ENCODE peak calls at places on chromosomes 13 and 19, in nine cellular contexts. One of them, this sample, is unnamed.
A peak's percentile ranks its signal among the peaks of the same experiment; 100 is the strongest.

GRCh38 chr13:91381371-91381770 is 17.1 kb upstream of the GPC5 start:
- DNase-seq in activated T-cell treated with anti-CD3 and anti-CD28 coated beads for 24 hours: no peak
- DNase-seq in omental fat pad: no peak
- DNase-seq in iPS DF 19.7: no peak
- DNase-seq in BJ: no peak
- DNase-seq in COR-L47: peak; percentile 51
- DNase-seq in psoas muscle: no peak
- DNase-seq in stimulated activated CD8-positive, alpha-beta memory T cell treated with anti-CD3 and anti-CD28 coated beads, Interleukin-4, amount 100 ng/mL, for 48 hours: no peak
- DNase-seq in GM23248: peak; percentile 18
- DNase-seq in this sample: no peak

GRCh38 chr19:44808463-44809371 is at the start of gene BCAM:
- DNase-seq in activated T-cell treated with anti-CD3 and anti-CD28 coated beads for 24 hours: no peak
- DNase-seq in omental fat pad: peak; percentile 58
- DNase-seq in iPS DF 19.7: no peak
- DNase-seq in BJ: no peak
- DNase-seq in COR-L47: peak; percentile 23
- DNase-seq in psoas muscle: peak; percentile 84
- DNase-seq in stimulated activated CD8-positive, alpha-beta memory T cell treated with anti-CD3 and anti-CD28 coated beads, Interleukin-4, amount 100 ng/mL, for 48 hours: no peak
- DNase-seq in GM23248: peak; percentile 75
- DNase-seq in this sample: no peak

GRCh38 chr19:17107546-17108452 is 32.2 kb downstream of the MYO9B start:
- DNase-seq in activated T-cell treated with anti-CD3 and anti-CD28 coated beads for 24 hours: no peak
- DNase-seq in omental fat pad: peak; percentile 86
- DNase-seq in iPS DF 19.7: no peak
- DNase-seq in BJ: peak; percentile 93
- DNase-seq in COR-L47: peak; percentile 53
- DNase-seq in psoas muscle: peak; percentile 93
- DNase-seq in stimulated activated CD8-positive, alpha-beta memory T cell treated with anti-CD3 and anti-CD28 coated beads, Interleukin-4, amount 100 ng/mL, for 48 hours: peak; percentile 27
- DNase-seq in GM23248: peak; percentile 99
- DNase-seq in this sample: no peak

GRCh38 chr19:1483979-1484428 is 5.0 kb upstream of the C19orf25 start:
- DNase-seq in activated T-cell treated with anti-CD3 and anti-CD28 coated beads for 24 hours: no peak
- DNase-seq in omental fat pad: no peak
- DNase-seq in iPS DF 19.7: no peak
- DNase-seq in BJ: no peak
- DNase-seq in COR-L47: no peak
- DNase-seq in psoas muscle: no peak
- DNase-seq in stimulated activated CD8-positive, alpha-beta memory T cell treated with anti-CD3 and anti-CD28 coated beads, Interleukin-4, amount 100 ng/mL, for 48 hours: no peak
- DNase-seq in GM23248: no peak
- DNase-seq in this sample: no peak

GRCh38 chr13:25034173-25034572 is 61.8 kb upstream of the PABPC3 start:
- DNase-seq in activated T-cell treated with anti-CD3 and anti-CD28 coated beads for 24 hours: no peak
- DNase-seq in omental fat pad: no peak
- DNase-seq in iPS DF 19.7: no peak
- DNase-seq in BJ: no peak
- DNase-seq in COR-L47: no peak
- DNase-seq in psoas muscle: no peak
- DNase-seq in stimulated activated CD8-positive, alpha-beta memory T cell treated with anti-CD3 and anti-CD28 coated beads, Interleukin-4, amount 100 ng/mL, for 48 hours: no peak
- DNase-seq in GM23248: no peak
- DNase-seq in this sample: no peak

GRCh38 chr13:83691966-83692365 is 190.3 kb downstream of the SLITRK1 start:
- DNase-seq in activated T-cell treated with anti-CD3 and anti-CD28 coated beads for 24 hours: no peak
- DNase-seq in omental fat pad: no peak
- DNase-seq in iPS DF 19.7: no peak
- DNase-seq in BJ: peak; percentile 42
- DNase-seq in COR-L47: no peak
- DNase-seq in psoas muscle: no peak
- DNase-seq in stimulated activated CD8-positive, alpha-beta memory T cell treated with anti-CD3 and anti-CD28 coated beads, Interleukin-4, amount 100 ng/mL, for 48 hours: no peak
- DNase-seq in GM23248: peak; percentile 7
- DNase-seq in this sample: no peak

GRCh38 chr13:114234266-114234644 is 442 bp upstream of the CDC16 start:
- DNase-seq in activated T-cell treated with anti-CD3 and anti-CD28 coated beads for 24 hours: no peak
- DNase-seq in omental fat pad: no peak
- DNase-seq in iPS DF 19.7: no peak
- DNase-seq in BJ: no peak
- DNase-seq in COR-L47: no peak
- DNase-seq in psoas muscle: no peak
- DNase-seq in stimulated activated CD8-positive, alpha-beta memory T cell treated with anti-CD3 and anti-CD28 coated beads, Interleukin-4, amount 100 ng/mL, for 48 hours: no peak
- DNase-seq in GM23248: no peak
- DNase-seq in this sample: no peak

GRCh38 chr13:21670883-21671792 is at the start of gene FGF9:
- DNase-seq in activated T-cell treated with anti-CD3 and anti-CD28 coated beads for 24 hours: peak; percentile 73
- DNase-seq in omental fat pad: no peak
- DNase-seq in iPS DF 19.7: no peak
- DNase-seq in BJ: no peak
- DNase-seq in COR-L47: peak; percentile 88
- DNase-seq in psoas muscle: peak; percentile 81
- DNase-seq in stimulated activated CD8-positive, alpha-beta memory T cell treated with anti-CD3 and anti-CD28 coated beads, Interleukin-4, amount 100 ng/mL, for 48 hours: peak; percentile 80
- DNase-seq in GM23248: peak; percentile 80
- DNase-seq in this sample: no peak

GRCh38 chr19:46840157-46840942 is 10.3 kb downstream of the AP2S1 start:
- DNase-seq in activated T-cell treated with anti-CD3 and anti-CD28 coated beads for 24 hours: no peak
- DNase-seq in omental fat pad: no peak
- DNase-seq in iPS DF 19.7: no peak
- DNase-seq in BJ: no peak
- DNase-seq in COR-L47: peak; percentile 43
- DNase-seq in psoas muscle: peak; percentile 39
- DNase-seq in stimulated activated CD8-positive, alpha-beta memory T cell treated with anti-CD3 and anti-CD28 coated beads, Interleukin-4, amount 100 ng/mL, for 48 hours: peak; percentile 53
- DNase-seq in GM23248: peak; percentile 76
- DNase-seq in this sample: peak; percentile 78

GRCh38 chr13:110108348-110109139 is 198.4 kb downstream of the COL4A1 start:
- DNase-seq in activated T-cell treated with anti-CD3 and anti-CD28 coated beads for 24 hours: no peak
- DNase-seq in omental fat pad: no peak
- DNase-seq in iPS DF 19.7: no peak
- DNase-seq in BJ: no peak
- DNase-seq in COR-L47: peak; percentile 77
- DNase-seq in psoas muscle: peak; percentile 78
- DNase-seq in stimulated activated CD8-positive, alpha-beta memory T cell treated with anti-CD3 and anti-CD28 coated beads, Interleukin-4, amount 100 ng/mL, for 48 hours: no peak
- DNase-seq in GM23248: peak; percentile 94
- DNase-seq in this sample: no peak

GRCh38 chr13:50452761-50453160 is 390.7 kb downstream of the DLEU7 start:
- DNase-seq in activated T-cell treated with anti-CD3 and anti-CD28 coated beads for 24 hours: no peak
- DNase-seq in omental fat pad: no peak
- DNase-seq in iPS DF 19.7: no peak
- DNase-seq in BJ: no peak
- DNase-seq in COR-L47: no peak
- DNase-seq in psoas muscle: no peak
- DNase-seq in stimulated activated CD8-positive, alpha-beta memory T cell treated with anti-CD3 and anti-CD28 coated beads, Interleukin-4, amount 100 ng/mL, for 48 hours: no peak
- DNase-seq in GM23248: no peak
- DNase-seq in this sample: no peak

GRCh38 chr13:108663710-108664109 is 34.3 kb downstream of the MYO16 start:
- DNase-seq in activated T-cell treated with anti-CD3 and anti-CD28 coated beads for 24 hours: no peak
- DNase-seq in omental fat pad: no peak
- DNase-seq in iPS DF 19.7: no peak
- DNase-seq in BJ: no peak
- DNase-seq in COR-L47: no peak
- DNase-seq in psoas muscle: no peak
- DNase-seq in stimulated activated CD8-positive, alpha-beta memory T cell treated with anti-CD3 and anti-CD28 coated beads, Interleukin-4, amount 100 ng/mL, for 48 hours: no peak
- DNase-seq in GM23248: no peak
- DNase-seq in this sample: no peak

GRCh38 chr19:33393286-33394005 is 19.9 kb downstream of the CEBPG start:
- DNase-seq in activated T-cell treated with anti-CD3 and anti-CD28 coated beads for 24 hours: no peak
- DNase-seq in omental fat pad: no peak
- DNase-seq in iPS DF 19.7: no peak
- DNase-seq in BJ: no peak
- DNase-seq in COR-L47: no peak
- DNase-seq in psoas muscle: no peak
- DNase-seq in stimulated activated CD8-positive, alpha-beta memory T cell treated with anti-CD3 and anti-CD28 coated beads, Interleukin-4, amount 100 ng/mL, for 48 hours: no peak
- DNase-seq in GM23248: peak; percentile 28
- DNase-seq in this sample: no peak

GRCh38 chr19:13329766-13330165 is 176.5 kb downstream of the CACNA1A start:
- DNase-seq in activated T-cell treated with anti-CD3 and anti-CD28 coated beads for 24 hours: no peak
- DNase-seq in omental fat pad: no peak
- DNase-seq in iPS DF 19.7: no peak
- DNase-seq in BJ: no peak
- DNase-seq in COR-L47: no peak
- DNase-seq in psoas muscle: no peak
- DNase-seq in stimulated activated CD8-positive, alpha-beta memory T cell treated with anti-CD3 and anti-CD28 coated beads, Interleukin-4, amount 100 ng/mL, for 48 hours: no peak
- DNase-seq in GM23248: peak; percentile 3
- DNase-seq in this sample: no peak

GRCh38 chr19:45507864-45508680 is 793 bp downstream of the VASP start:
- DNase-seq in activated T-cell treated with anti-CD3 and anti-CD28 coated beads for 24 hours: no peak
- DNase-seq in omental fat pad: no peak
- DNase-seq in iPS DF 19.7: no peak
- DNase-seq in BJ: no peak
- DNase-seq in COR-L47: peak; percentile 73
- DNase-seq in psoas muscle: peak; percentile 50
- DNase-seq in stimulated activated CD8-positive, alpha-beta memory T cell treated with anti-CD3 and anti-CD28 coated beads, Interleukin-4, amount 100 ng/mL, for 48 hours: peak; percentile 75
- DNase-seq in GM23248: peak; percentile 65
- DNase-seq in this sample: no peak

GRCh38 chr19:47427241-47428176 is 8.2 kb upstream of the MEIS3 start:
- DNase-seq in activated T-cell treated with anti-CD3 and anti-CD28 coated beads for 24 hours: peak; percentile 61
- DNase-seq in omental fat pad: no peak
- DNase-seq in iPS DF 19.7: peak; percentile 82
- DNase-seq in BJ: no peak
- DNase-seq in COR-L47: peak; percentile 45
- DNase-seq in psoas muscle: no peak
- DNase-seq in stimulated activated CD8-positive, alpha-beta memory T cell treated with anti-CD3 and anti-CD28 coated beads, Interleukin-4, amount 100 ng/mL, for 48 hours: peak; percentile 88
- DNase-seq in GM23248: peak; percentile 61
- DNase-seq in this sample: peak; percentile 87